ENCODE peak calls at places on chromosomes 4 and X, in eight cellular contexts. One of them, this sample, is unnamed.

GRCh38 chr4:177419416-177419815 is 22.8 kb downstream of the AGA start:
- DNase-seq in MCF 10A: no peak
- DNase-seq in breast epithelium: no peak
- DNase-seq in epithelial cell of esophagus: peak
- DNase-seq in kidney glomerular epithelial cell: no peak
- DNase-seq in AG20443: no peak
- DNase-seq in T follicular helper cell: no peak
- DNase-seq in hepatic stellate cell: no peak
- DNase-seq in this sample: no peak

GRCh38 chr4:4302416-4302815 is 12.4 kb downstream of the ZBTB49 start:
- DNase-seq in AG20443: no peak
- DNase-seq in breast epithelium: no peak
- DNase-seq in epithelial cell of esophagus: peak
- DNase-seq in hepatic stellate cell: no peak
- DNase-seq in MCF 10A: no peak
- DNase-seq in T follicular helper cell: no peak
- DNase-seq in kidney glomerular epithelial cell: no peak
- DNase-seq in this sample: no peak

GRCh38 chrX:119606508-119607389 is 525 bp upstream of the NKRF start:
- DNase-seq in epithelial cell of esophagus: peak
- DNase-seq in MCF 10A: no peak
- DNase-seq in T follicular helper cell: no peak
- DNase-seq in hepatic stellate cell: no peak
- DNase-seq in breast epithelium: no peak
- DNase-seq in AG20443: no peak
- DNase-seq in kidney glomerular epithelial cell: no peak
- DNase-seq in this sample: no peak

GRCh38 chr4:100906973-100907372 is 389.2 kb upstream of the EMCN start:
- DNase-seq in breast epithelium: no peak
- DNase-seq in hepatic stellate cell: no peak
- DNase-seq in AG20443: no peak
- DNase-seq in MCF 10A: no peak
- DNase-seq in T follicular helper cell: no peak
- DNase-seq in kidney glomerular epithelial cell: no peak
- DNase-seq in epithelial cell of esophagus: no peak
- DNase-seq in this sample: no peak

GRCh38 chr4:183118585-183118984 is 19.5 kb downstream of the WWC2 start:
- DNase-seq in MCF 10A: peak
- DNase-seq in breast epithelium: no peak
- DNase-seq in epithelial cell of esophagus: peak
- DNase-seq in AG20443: peak
- DNase-seq in kidney glomerular epithelial cell: peak
- DNase-seq in T follicular helper cell: no peak
- DNase-seq in hepatic stellate cell: peak
- DNase-seq in this sample: no peak

GRCh38 chr4:24872720-24873119 is 40.1 kb downstream of the CCDC149 start:
- DNase-seq in breast epithelium: no peak
- DNase-seq in epithelial cell of esophagus: no peak
- DNase-seq in T follicular helper cell: no peak
- DNase-seq in AG20443: no peak
- DNase-seq in MCF 10A: no peak
- DNase-seq in hepatic stellate cell: no peak
- DNase-seq in kidney glomerular epithelial cell: no peak
- DNase-seq in this sample: no peak

GRCh38 chr4:144645621-144646522 is at the start of gene HHIP:
- DNase-seq in epithelial cell of esophagus: peak
- DNase-seq in T follicular helper cell: no peak
- DNase-seq in AG20443: peak
- DNase-seq in hepatic stellate cell: peak
- DNase-seq in breast epithelium: no peak
- DNase-seq in kidney glomerular epithelial cell: peak
- DNase-seq in MCF 10A: peak
- DNase-seq in this sample: peak

GRCh38 chr4:181701219-181701618 is 542.0 kb upstream of the TENM3 start:
- DNase-seq in breast epithelium: no peak
- DNase-seq in kidney glomerular epithelial cell: no peak
- DNase-seq in T follicular helper cell: no peak
- DNase-seq in MCF 10A: no peak
- DNase-seq in epithelial cell of esophagus: no peak
- DNase-seq in hepatic stellate cell: no peak
- DNase-seq in AG20443: no peak
- DNase-seq in this sample: no peak

GRCh38 chr4:65834707-65835106 is 164.4 kb upstream of the EPHA5 start:
- DNase-seq in T follicular helper cell: no peak
- DNase-seq in MCF 10A: no peak
- DNase-seq in breast epithelium: no peak
- DNase-seq in kidney glomerular epithelial cell: no peak
- DNase-seq in hepatic stellate cell: no peak
- DNase-seq in epithelial cell of esophagus: no peak
- DNase-seq in AG20443: no peak
- DNase-seq in this sample: no peak

GRCh38 chr4:137474711-137475301 is 57.5 kb downstream of the PCDH18 start:
- DNase-seq in AG20443: no peak
- DNase-seq in epithelial cell of esophagus: no peak
- DNase-seq in breast epithelium: no peak
- DNase-seq in kidney glomerular epithelial cell: no peak
- DNase-seq in hepatic stellate cell: no peak
- DNase-seq in MCF 10A: peak
- DNase-seq in T follicular helper cell: no peak
- DNase-seq in this sample: no peak

GRCh38 chrX:150643271-150643670 is 49.9 kb upstream of the MTMR1 start:
- DNase-seq in T follicular helper cell: no peak
- DNase-seq in kidney glomerular epithelial cell: no peak
- DNase-seq in MCF 10A: peak
- DNase-seq in AG20443: no peak
- DNase-seq in hepatic stellate cell: no peak
- DNase-seq in epithelial cell of esophagus: peak
- DNase-seq in breast epithelium: no peak
- DNase-seq in this sample: no peak

GRCh38 chrX:155188786-155189185 is 27.5 kb upstream of the VBP1 start:
- DNase-seq in MCF 10A: no peak
- DNase-seq in epithelial cell of esophagus: no peak
- DNase-seq in AG20443: no peak
- DNase-seq in breast epithelium: no peak
- DNase-seq in hepatic stellate cell: no peak
- DNase-seq in T follicular helper cell: no peak
- DNase-seq in kidney glomerular epithelial cell: no peak
- DNase-seq in this sample: no peak

GRCh38 chr4:152666946-152667345 is 12.9 kb downstream of the TMEM154 start:
- DNase-seq in breast epithelium: no peak
- DNase-seq in AG20443: no peak
- DNase-seq in hepatic stellate cell: no peak
- DNase-seq in T follicular helper cell: no peak
- DNase-seq in kidney glomerular epithelial cell: no peak
- DNase-seq in MCF 10A: no peak
- DNase-seq in epithelial cell of esophagus: no peak
- DNase-seq in this sample: no peak

GRCh38 chr4:25913056-25913850 is 767 bp upstream of the SMIM20 start:
- DNase-seq in AG20443: peak
- DNase-seq in breast epithelium: no peak
- DNase-seq in T follicular helper cell: peak
- DNase-seq in kidney glomerular epithelial cell: no peak
- DNase-seq in hepatic stellate cell: peak
- DNase-seq in epithelial cell of esophagus: no peak
- DNase-seq in MCF 10A: no peak
- DNase-seq in this sample: peak

GRCh38 chr4:55927776-55928437 is 20.8 kb upstream of the CEP135 start:
- DNase-seq in breast epithelium: no peak
- DNase-seq in hepatic stellate cell: no peak
- DNase-seq in MCF 10A: no peak
- DNase-seq in T follicular helper cell: no peak
- DNase-seq in epithelial cell of esophagus: no peak
- DNase-seq in AG20443: no peak
- DNase-seq in kidney glomerular epithelial cell: no peak
- DNase-seq in this sample: no peak

GRCh38 chr4:31160146-31160545 is 440.0 kb downstream of the PCDH7 start:
- DNase-seq in AG20443: no peak
- DNase-seq in hepatic stellate cell: no peak
- DNase-seq in epithelial cell of esophagus: no peak
- DNase-seq in MCF 10A: no peak
- DNase-seq in breast epithelium: no peak
- DNase-seq in kidney glomerular epithelial cell: no peak
- DNase-seq in T follicular helper cell: no peak
- DNase-seq in this sample: no peak

This sample was measured in D341Med.